ENCODE peak calls at places on chromosomes 3 and 15, in five cellular contexts. N is OCI-LY7, J is SK-N-SH, K is GM23248, V is HCT116. F is an unnamed sample.

GRCh38 chr15:40085225-40085624 is 23.5 kb downstream of the BMF start:
- DNase-seq in V (no peak), N (no peak), K (peak), J (no peak), F (no peak)

GRCh38 chr3:120093923-120094775 is at the start of gene GSK3B:
- DNase-seq in K (peak), J (peak), V (peak), N (peak), F (peak)

GRCh38 chr15:40345867-40346578 is 4.8 kb upstream of the PHGR1 start:
- DNase-seq in V (no peak), N (no peak), K (no peak), J (no peak), F (peak)

GRCh38 chr3:154421067-154421466 is 8.9 kb downstream of the GPR149 start:
- DNase-seq in N (peak), K (peak), J (no peak), V (no peak), F (peak)

GRCh38 chr15:81229596-81229995 is 32.9 kb downstream of the IL16 start:
- DNase-seq in N (no peak), J (no peak), V (no peak), K (peak), F (no peak)

GRCh38 chr3:186151077-186151971 is 42.4 kb upstream of the ETV5 start:
- DNase-seq in K (no peak), V (no peak), J (no peak), N (peak), F (no peak)

GRCh38 chr3:38203690-38204089 is 38.4 kb downstream of the OXSR1 start:
- DNase-seq in N (no peak), K (no peak), J (no peak), V (no peak), F (no peak)

GRCh38 chr3:45567730-45568172 is 26.8 kb upstream of the LIMD1 start:
- DNase-seq in K (no peak), J (peak), V (no peak), N (peak), F (no peak)

GRCh38 chr3:41234823-41235722 is 35.8 kb downstream of the CTNNB1 start:
- DNase-seq in N (no peak), J (no peak), V (no peak), K (peak), F (no peak)

GRCh38 chr3:37686225-37686624 is 175.5 kb upstream of the CTDSPL start:
- DNase-seq in K (no peak), N (no peak), J (peak), V (no peak), F (no peak)

GRCh38 chr3:116030131-116030850 is 407.0 kb downstream of the GAP43 start:
- DNase-seq in K (no peak), V (no peak), N (no peak), J (no peak), F (no peak)

GRCh38 chr3:65742914-65743313 is 295.8 kb downstream of the MAGI1 start:
- DNase-seq in V (no peak), J (no peak), K (peak), N (no peak), F (no peak)

GRCh38 chr3:106913111-106913698 is 464.0 kb upstream of the CCDC54 start:
- DNase-seq in K (no peak), V (no peak), N (no peak), J (no peak), F (no peak)

GRCh38 chr15:27784107-27784506 is 315.0 kb downstream of the OCA2 start:
- DNase-seq in V (no peak), K (no peak), N (no peak), J (no peak), F (no peak)

GRCh38 chr3:52798978-52799476 is 4.4 kb downstream of the ITIH3 start:
- DNase-seq in K (peak), V (peak), J (peak), N (peak), F (peak)

GRCh38 chr15:69953816-69954215 is 143.9 kb downstream of the TLE3 start:
- DNase-seq in N (no peak), J (no peak), K (no peak), V (no peak), F (no peak)

GRCh38 chr15:28105224-28105791 is 6.2 kb upstream of the OCA2 start:
- DNase-seq in V (no peak), K (no peak), N (no peak), J (no peak), F (no peak)

GRCh38 chr3:189941679-189942078 is 179.0 kb downstream of the P3H2 start:
- DNase-seq in K (peak), J (no peak), N (no peak), V (no peak), F (peak)

DNA sequence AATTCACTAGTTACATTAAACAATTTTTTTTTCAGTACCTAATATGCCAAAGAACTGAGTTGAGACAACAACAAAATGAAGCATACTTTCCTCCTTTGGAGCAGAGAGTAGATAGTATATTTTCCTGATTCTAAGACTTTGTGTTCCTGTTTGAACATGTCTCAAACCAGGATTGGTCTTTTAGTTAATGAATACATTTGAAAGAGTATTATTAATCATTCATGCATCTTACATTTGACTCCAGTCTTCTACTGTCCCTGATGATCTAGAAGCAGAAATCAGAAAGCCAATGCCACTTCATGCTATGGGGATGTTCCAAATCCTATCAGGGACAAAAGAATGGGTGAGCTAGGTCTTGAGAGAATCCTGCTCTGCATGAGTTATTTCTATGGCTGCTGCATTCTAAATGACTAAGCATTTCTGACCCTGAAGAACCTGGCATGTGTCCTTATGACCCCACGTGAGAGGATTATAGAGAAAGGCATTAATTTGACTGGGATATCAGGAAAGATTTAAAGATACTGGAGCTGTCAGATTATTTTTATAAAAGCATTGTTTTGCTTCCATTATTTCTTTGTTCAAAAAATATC is 32.9 kb upstream of the MBNL1 start:
- DNase-seq in K (peak), N (no peak), V (peak), J (no peak), F (no peak)
- TF ChIP-seq EZH2phosphoT487 in K (no peak), N (no peak), V (no peak), J (no peak), F (no peak)

DNA sequence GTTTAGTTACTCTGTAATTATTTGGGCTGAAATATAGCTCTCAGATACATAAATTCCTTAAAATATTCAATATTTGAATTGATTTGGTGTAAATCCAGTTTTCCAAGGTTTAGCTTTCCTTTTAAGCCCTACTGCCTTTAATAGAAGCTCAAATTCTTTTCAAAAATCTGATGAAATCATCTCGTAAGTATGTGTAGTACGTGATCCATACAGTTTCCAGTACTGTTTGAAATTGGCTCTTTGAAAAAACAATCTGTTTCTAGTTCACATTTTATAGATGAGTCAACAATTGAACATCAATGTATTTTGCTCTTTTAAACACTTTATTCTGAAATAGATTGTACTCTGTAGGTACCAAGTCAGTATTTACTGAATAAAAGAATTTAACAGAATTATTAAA is 84.2 kb downstream of the LRRC49 start:
- DNase-seq in N (no peak), J (no peak), V (no peak), K (peak), F (no peak)
- TF ChIP-seq EZH2phosphoT487 in N (no peak), J (no peak), V (no peak), K (no peak), F (no peak)

DNA sequence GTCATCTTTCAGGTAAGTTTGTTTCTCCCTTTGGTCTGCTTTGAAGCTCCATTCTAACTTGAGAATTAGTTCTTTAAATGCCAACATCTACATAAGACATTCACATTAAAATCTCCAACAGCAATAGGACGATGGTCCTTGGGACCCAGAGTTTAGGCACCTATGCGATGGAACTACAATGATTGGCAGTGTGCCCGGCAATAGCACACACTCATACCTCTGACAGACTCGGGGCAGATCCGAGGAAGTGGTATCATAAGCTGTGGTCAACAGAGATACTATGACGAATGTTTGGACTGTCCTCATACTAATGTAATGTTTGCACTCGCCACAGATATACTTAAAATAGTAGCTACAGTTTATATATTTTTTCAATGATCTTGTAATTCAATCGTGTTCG is 34.2 kb upstream of the NR2F2 start:
- DNase-seq in N (no peak), J (no peak), V (no peak), K (peak), F (no peak)
- TF ChIP-seq EZH2phosphoT487 in N (no peak), J (no peak), V (no peak), K (no peak), F (no peak)

DNA sequence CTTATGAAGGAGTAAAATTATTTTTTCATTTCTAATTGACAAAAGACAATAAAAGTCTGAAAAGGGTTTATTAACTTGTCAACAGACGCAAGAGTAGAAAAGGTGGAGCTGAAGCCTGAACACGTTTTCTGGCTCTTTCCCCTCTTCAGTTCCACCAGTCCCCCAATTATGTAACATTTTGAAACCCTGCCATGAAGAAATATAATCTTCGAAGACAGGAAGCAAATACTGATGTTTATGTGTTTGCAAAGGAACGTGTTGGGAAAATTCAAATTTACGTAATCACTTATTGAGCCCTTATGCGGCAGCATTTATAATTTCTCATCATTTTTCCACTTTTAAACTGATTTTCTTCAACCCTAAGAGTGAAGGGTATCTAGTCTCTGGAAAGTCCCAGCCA is 767 bp downstream of the AP3S2 start:
- DNase-seq in K (peak), N (no peak), J (no peak), V (no peak), F (no peak)
- TF ChIP-seq EZH2phosphoT487 in K (no peak), N (no peak), J (no peak), V (no peak), F (no peak)

DNA sequence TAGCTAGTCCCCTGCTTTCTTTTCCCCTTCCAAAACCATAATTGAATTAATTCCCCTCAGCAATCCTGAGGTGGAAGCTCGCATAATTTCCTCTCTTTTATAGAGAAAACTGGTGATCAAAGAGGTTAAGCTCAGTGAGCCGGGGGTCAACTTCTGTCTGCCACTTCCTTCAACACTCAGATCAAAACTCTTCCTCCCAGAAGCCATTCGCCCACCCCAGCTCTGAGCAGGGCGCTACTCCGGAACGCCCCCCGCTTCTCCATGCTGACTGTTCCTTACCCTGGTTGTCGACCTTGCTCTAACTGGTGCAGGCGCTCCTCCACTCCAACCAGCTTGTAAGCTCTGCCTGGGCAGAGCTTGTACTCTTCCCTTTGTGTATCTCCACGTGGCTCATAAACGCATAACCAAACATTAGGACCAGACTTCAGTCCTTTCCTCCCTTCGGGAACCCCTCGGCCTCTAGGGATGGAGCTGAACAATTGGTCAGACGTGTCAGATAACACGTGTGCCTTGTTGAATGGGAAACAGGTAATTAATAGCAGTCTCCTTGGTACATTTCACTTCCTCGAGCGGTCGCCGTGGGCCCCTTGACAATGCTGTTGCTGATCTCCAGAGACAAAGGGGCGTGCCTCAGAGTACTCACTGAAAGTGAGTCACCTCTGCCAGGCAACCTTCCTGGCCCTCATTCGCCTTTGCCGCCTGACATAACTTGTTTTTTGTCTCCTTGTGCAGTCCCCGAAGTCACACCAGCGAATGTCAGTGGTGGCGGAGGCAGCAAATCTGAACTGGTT is 71.8 kb downstream of the IL5RA start:
- DNase-seq in N (no peak), K (no peak), J (no peak), V (no peak), F (peak)
- TF ChIP-seq EZH2phosphoT487 in N (no peak), K (no peak), J (no peak), V (no peak), F (no peak)

F was measured in hepatocyte.